ENCODE peak calls at places on chromosomes 6 and 20, in seven cellular contexts. One of them, this sample, is unnamed.

GRCh38 chr6:37365791-37366190 is 12.0 kb downstream of the RNF8 start:
- DNase-seq in HCT116: no peak
- DNase-seq in SK-N-SH: peak
- DNase-seq in GM12878: no peak
- DNase-seq in K562: no peak
- DNase-seq in H1: no peak
- DNase-seq in HepG2: peak
- DNase-seq in this sample: peak

GRCh38 chr6:39051399-39052122 is 3.0 kb downstream of the GLP1R start:
- DNase-seq in GM12878: no peak
- DNase-seq in HCT116: no peak
- DNase-seq in HepG2: no peak
- DNase-seq in SK-N-SH: no peak
- DNase-seq in H1: no peak
- DNase-seq in K562: no peak
- DNase-seq in this sample: no peak

GRCh38 chr20:7967199-7967844 is 27.1 kb upstream of the HAO1 start:
- DNase-seq in HepG2: no peak
- DNase-seq in SK-N-SH: no peak
- DNase-seq in K562: no peak
- DNase-seq in GM12878: no peak
- DNase-seq in HCT116: no peak
- DNase-seq in H1: no peak
- DNase-seq in this sample: peak

GRCh38 chr6:28673800-28674671 is 148.4 kb downstream of the GPX5 start:
- DNase-seq in GM12878: peak
- DNase-seq in SK-N-SH: peak
- DNase-seq in K562: no peak
- DNase-seq in HepG2: peak
- DNase-seq in HCT116: peak
- DNase-seq in H1: peak
- DNase-seq in this sample: peak

GRCh38 chr6:138084904-138085838 is 22.0 kb downstream of the PERP start:
- DNase-seq in H1: no peak
- DNase-seq in HCT116: no peak
- DNase-seq in HepG2: peak
- DNase-seq in SK-N-SH: no peak
- DNase-seq in GM12878: no peak
- DNase-seq in K562: no peak
- DNase-seq in this sample: no peak

GRCh38 chr20:33211817-33212424 is 5.2 kb upstream of the BPIFA3 start:
- DNase-seq in GM12878: no peak
- DNase-seq in HCT116: peak
- DNase-seq in H1: peak
- DNase-seq in HepG2: peak
- DNase-seq in K562: peak
- DNase-seq in SK-N-SH: peak
- DNase-seq in this sample: peak

GRCh38 chr6:139402935-139403386 is 28.5 kb upstream of the CITED2 start:
- DNase-seq in K562: no peak
- DNase-seq in H1: no peak
- DNase-seq in HCT116: no peak
- DNase-seq in SK-N-SH: no peak
- DNase-seq in HepG2: no peak
- DNase-seq in GM12878: no peak
- DNase-seq in this sample: no peak

GRCh38 chr6:112571886-112572285 is 224.8 kb downstream of the RFPL4B start:
- DNase-seq in HepG2: no peak
- DNase-seq in H1: no peak
- DNase-seq in K562: no peak
- DNase-seq in SK-N-SH: no peak
- DNase-seq in GM12878: no peak
- DNase-seq in HCT116: no peak
- DNase-seq in this sample: peak

GRCh38 chr6:89287351-89288028 is 27.6 kb downstream of the GABRR2 start:
- DNase-seq in H1: no peak
- DNase-seq in HepG2: no peak
- DNase-seq in GM12878: no peak
- DNase-seq in SK-N-SH: no peak
- DNase-seq in HCT116: no peak
- DNase-seq in K562: no peak
- DNase-seq in this sample: no peak

GRCh38 chr6:52507557-52508260 is 69.2 kb downstream of the TRAM2 start:
- DNase-seq in H1: no peak
- DNase-seq in HCT116: no peak
- DNase-seq in HepG2: no peak
- DNase-seq in K562: peak
- DNase-seq in GM12878: no peak
- DNase-seq in SK-N-SH: no peak
- DNase-seq in this sample: no peak

GRCh38 chr6:43956478-43956877 is 170.8 kb downstream of the MRPL14 start:
- DNase-seq in K562: no peak
- DNase-seq in GM12878: no peak
- DNase-seq in HCT116: no peak
- DNase-seq in SK-N-SH: no peak
- DNase-seq in HepG2: no peak
- DNase-seq in H1: no peak
- DNase-seq in this sample: no peak

GRCh38 chr6:145749632-145750031 is 14.3 kb upstream of the EPM2A start:
- DNase-seq in K562: peak
- DNase-seq in HepG2: peak
- DNase-seq in HCT116: no peak
- DNase-seq in SK-N-SH: no peak
- DNase-seq in GM12878: no peak
- DNase-seq in H1: no peak
- DNase-seq in this sample: no peak
- TF ChIP-seq JUND in K562: peak
- TF ChIP-seq JUND in HepG2: no peak
- TF ChIP-seq JUND in HCT116: peak
- TF ChIP-seq JUND in SK-N-SH: no peak
- TF ChIP-seq JUND in GM12878: no peak
- TF ChIP-seq JUND in H1: no peak
- TF ChIP-seq JUND in this sample: no peak

DNA sequence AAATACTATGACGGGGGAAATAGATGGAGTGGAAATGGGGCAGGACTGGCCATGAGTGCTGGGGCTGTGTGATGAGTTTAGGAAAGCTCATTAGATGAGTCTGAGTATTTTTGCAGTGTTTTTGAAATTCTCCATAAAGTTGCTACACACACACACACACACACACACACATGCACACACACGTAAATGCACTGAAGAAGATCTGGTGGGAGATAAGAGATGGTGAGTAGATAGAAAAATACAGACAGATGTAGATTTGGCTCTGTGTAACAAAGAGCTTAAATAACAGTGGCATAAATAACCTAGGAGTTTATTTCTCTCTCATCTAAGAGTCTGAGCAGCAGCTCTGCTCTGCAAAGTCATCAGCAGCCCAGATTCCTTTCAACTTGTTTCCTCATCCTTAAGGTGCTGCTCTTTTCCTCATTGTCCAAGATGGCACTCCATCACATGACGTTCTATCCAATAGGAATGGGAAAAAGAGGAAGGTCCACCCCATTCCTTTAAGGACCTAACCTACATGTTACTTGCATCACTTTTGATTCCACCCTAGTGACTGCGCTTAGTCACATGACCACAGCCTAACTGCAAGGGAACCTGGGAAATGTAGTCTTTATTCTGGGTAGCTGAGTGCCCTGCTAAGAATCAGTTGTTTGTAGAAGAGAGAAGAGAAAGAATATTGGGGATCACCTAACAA is 76.4 kb downstream of the EYA2 start:
- DNase-seq in SK-N-SH: peak
- DNase-seq in HCT116: peak
- DNase-seq in GM12878: no peak
- DNase-seq in K562: peak
- DNase-seq in H1: peak
- DNase-seq in HepG2: peak
- DNase-seq in this sample: peak
- TF ChIP-seq JUND in SK-N-SH: no peak
- TF ChIP-seq JUND in HCT116: no peak
- TF ChIP-seq JUND in GM12878: no peak
- TF ChIP-seq JUND in K562: peak
- TF ChIP-seq JUND in H1: no peak
- TF ChIP-seq JUND in HepG2: no peak
- TF ChIP-seq JUND in this sample: no peak

GRCh38 chr20:9114709-9115108 is 45.8 kb downstream of the PLCB4 start:
- DNase-seq in K562: no peak
- DNase-seq in GM12878: no peak
- DNase-seq in HepG2: no peak
- DNase-seq in H1: no peak
- DNase-seq in SK-N-SH: no peak
- DNase-seq in HCT116: no peak
- DNase-seq in this sample: no peak

GRCh38 chr20:9121211-9121610 is 52.3 kb downstream of the PLCB4 start:
- DNase-seq in HCT116: no peak
- DNase-seq in GM12878: no peak
- DNase-seq in SK-N-SH: no peak
- DNase-seq in K562: no peak
- DNase-seq in H1: no peak
- DNase-seq in HepG2: no peak
- DNase-seq in this sample: no peak

GRCh38 chr20:9117548-9117947 is 48.7 kb downstream of the PLCB4 start:
- DNase-seq in GM12878: no peak
- DNase-seq in HepG2: no peak
- DNase-seq in HCT116: no peak
- DNase-seq in H1: no peak
- DNase-seq in K562: no peak
- DNase-seq in SK-N-SH: no peak
- DNase-seq in this sample: no peak

GRCh38 chr20:9119776-9120175 is 50.9 kb downstream of the PLCB4 start:
- DNase-seq in H1: no peak
- DNase-seq in HCT116: no peak
- DNase-seq in SK-N-SH: peak
- DNase-seq in GM12878: no peak
- DNase-seq in K562: no peak
- DNase-seq in HepG2: no peak
- DNase-seq in this sample: no peak
- TF ChIP-seq JUND in H1: no peak
- TF ChIP-seq JUND in HCT116: no peak
- TF ChIP-seq JUND in SK-N-SH: no peak
- TF ChIP-seq JUND in GM12878: no peak
- TF ChIP-seq JUND in K562: no peak
- TF ChIP-seq JUND in HepG2: no peak
- TF ChIP-seq JUND in this sample: no peak

DNA sequence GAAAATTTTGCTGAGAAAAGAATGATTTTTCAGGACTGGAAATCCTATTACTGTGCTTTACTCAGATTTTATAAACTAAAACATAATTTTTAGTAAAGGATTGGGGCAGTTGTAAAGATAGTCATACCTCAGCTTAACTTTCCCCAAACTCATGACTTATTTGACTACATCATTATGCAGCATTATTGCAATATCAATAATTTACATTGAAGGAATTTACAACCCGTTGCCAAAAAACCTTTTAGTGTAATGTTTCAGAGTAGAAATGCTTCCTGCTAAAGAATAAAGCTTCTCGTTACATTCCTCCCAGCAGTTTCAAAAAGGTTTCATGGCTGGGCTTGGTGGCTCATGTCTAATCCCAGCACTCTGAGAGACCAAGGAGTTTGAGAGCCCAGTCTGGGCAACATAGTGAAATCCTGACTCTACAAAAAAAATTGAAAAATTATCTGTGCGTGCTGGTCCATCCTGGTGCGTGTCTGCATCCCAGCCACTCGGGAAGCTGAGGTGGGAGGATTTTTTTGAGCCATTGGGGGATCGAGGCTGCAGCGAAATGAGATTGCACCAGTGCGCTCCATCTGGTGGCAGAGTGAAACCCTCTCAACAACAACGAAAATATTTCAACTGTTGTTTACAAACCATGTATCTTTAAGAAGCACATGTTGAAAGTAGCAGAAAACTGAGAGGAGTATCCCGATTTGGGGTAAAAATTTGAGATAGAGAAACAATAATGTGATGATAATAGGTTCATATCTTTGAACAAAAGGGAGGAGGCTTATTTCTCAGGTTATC is 4.4 kb downstream of the AMD1 start:
- DNase-seq in H1: no peak
- DNase-seq in K562: no peak
- DNase-seq in HCT116: no peak
- DNase-seq in GM12878: no peak
- DNase-seq in HepG2: no peak
- DNase-seq in SK-N-SH: peak
- DNase-seq in this sample: peak
- TF ChIP-seq JUND in H1: no peak
- TF ChIP-seq JUND in K562: no peak
- TF ChIP-seq JUND in HCT116: no peak
- TF ChIP-seq JUND in GM12878: no peak
- TF ChIP-seq JUND in HepG2: no peak
- TF ChIP-seq JUND in SK-N-SH: no peak
- TF ChIP-seq JUND in this sample: no peak

GRCh38 chr20:44442298-44443070 is 33.2 kb upstream of the TTPAL start:
- DNase-seq in K562: no peak
- DNase-seq in H1: no peak
- DNase-seq in HCT116: no peak
- DNase-seq in GM12878: no peak
- DNase-seq in SK-N-SH: no peak
- DNase-seq in HepG2: no peak
- DNase-seq in this sample: no peak
- TF ChIP-seq JUND in K562: no peak
- TF ChIP-seq JUND in H1: no peak
- TF ChIP-seq JUND in HCT116: no peak
- TF ChIP-seq JUND in GM12878: no peak
- TF ChIP-seq JUND in SK-N-SH: no peak
- TF ChIP-seq JUND in HepG2: no peak
- TF ChIP-seq JUND in this sample: no peak